ENCODE peak calls at places on chromosomes 4 and X, in four cellular contexts. G is A549, N is K562, O is endothelial cell of umbilical vein. P is an unnamed sample.

GRCh38 chrX:150975655-150976390 is 7.3 kb upstream of the HMGB3 start:
- DNase-seq in G (no peak), O (no peak), N (no peak), P (no peak)

GRCh38 chr4:20248155-20248558 is 3.5 kb upstream of the SLIT2 start:
- DNase-seq in G (no peak), N (peak; percentile 9), O (peak; percentile 76), P (peak; percentile 63)

GRCh38 chrX:68421651-68422050 is 11.6 kb downstream of the OPHN1 start:
- DNase-seq in G (no peak), O (no peak), N (no peak), P (no peak)

GRCh38 chrX:11261260-11261659 is 32.0 kb upstream of the AMELX start:
- DNase-seq in N (no peak), O (no peak), G (no peak), P (no peak)

GRCh38 chrX:47129879-47130358 is 14.6 kb downstream of the NDUFB11 start:
- DNase-seq in G (no peak), N (no peak), O (peak; percentile 5), P (no peak)

GRCh38 chrX:30831082-30831481 is 58.0 kb downstream of the TAB3 start:
- DNase-seq in G (no peak), N (no peak), O (no peak), P (no peak)

GRCh38 chr4:1669270-1669669 is 14.8 kb downstream of the FAM53A start:
- DNase-seq in N (no peak), O (no peak), G (no peak), P (no peak)

GRCh38 chr4:179664628-179665027 is 2222.4 kb upstream of the AGA start:
- DNase-seq in G (no peak), O (no peak), N (no peak), P (no peak)

GRCh38 chr4:168593399-168593798 is 96.5 kb downstream of the PALLD start:
- DNase-seq in N (no peak), O (no peak), G (no peak), P (no peak)

GRCh38 chr4:58061967-58062366 is 951.8 kb upstream of the IGFBP7 start:
- DNase-seq in O (no peak), G (peak; percentile 4), N (no peak), P (peak; percentile 15)

GRCh38 chr4:119559044-119559647 is 69.5 kb downstream of the PDE5A start:
- DNase-seq in O (peak; percentile 61), N (peak; percentile 28), G (peak; percentile 37), P (peak; percentile 49)

GRCh38 chrX:18894156-18894555 is 89.8 kb downstream of the PHKA2 start:
- DNase-seq in O (no peak), N (no peak), G (no peak), P (no peak)

GRCh38 chrX:37905436-37906147 is 58.2 kb upstream of the DYNLT3 start:
- DNase-seq in O (peak; percentile 18), N (peak; percentile 1), G (peak; percentile 45), P (peak; percentile 59)

GRCh38 chr4:1249731-1250526 is 999 bp upstream of the CTBP1 start:
- DNase-seq in G (no peak), N (peak; percentile 28), O (peak; percentile 6), P (no peak)

GRCh38 chrX:109732780-109733657 is at the start of gene ACSL4:
- DNase-seq in N (peak; percentile 91), G (peak; percentile 79), O (peak; percentile 82), P (peak; percentile 91)

GRCh38 chr4:128979934-128980333 is 113.4 kb downstream of the SCLT1 start:
- DNase-seq in N (peak; percentile 24), G (peak; percentile 38), O (peak; percentile 72), P (no peak)

GRCh38 chr4:8007581-8007980 is 67.9 kb upstream of the AFAP1 start:
- DNase-seq in N (no peak), O (no peak), G (no peak), P (no peak)

GRCh38 chr4:71195932-71196331 is 142.9 kb upstream of the SLC4A4 start:
- DNase-seq in N (no peak), O (no peak), G (no peak), P (no peak)

GRCh38 chrX:17842769-17843525 is 18.2 kb downstream of the RAI2 start:
- DNase-seq in O (peak; percentile 1), N (no peak), G (no peak), P (peak; percentile 0)

GRCh38 chr4:62003695-62004094 is 803.6 kb downstream of the ADGRL3 start:
- DNase-seq in G (no peak), N (no peak), O (no peak), P (no peak)

GRCh38 chrX:43643662-43644061 is 12.4 kb upstream of the MAOA start:
- DNase-seq in N (no peak), G (no peak), O (no peak), P (no peak)

GRCh38 chr4:24321151-24321550 is 263.2 kb downstream of the DHX15 start:
- DNase-seq in O (no peak), G (no peak), N (no peak), P (no peak)

GRCh38 chr4:28462766-28463165 is 1602.1 kb downstream of the STIM2 start:
- DNase-seq in G (no peak), N (no peak), O (no peak), P (no peak)

GRCh38 chr4:111475001-111475400 is 670.3 kb upstream of the FAM241A start:
- DNase-seq in G (peak; percentile 26), O (no peak), N (peak; percentile 0), P (peak; percentile 6)

GRCh38 chr4:94409947-94410346 is 41.8 kb upstream of the PDLIM5 start:
- DNase-seq in N (no peak), O (peak; percentile 48), G (no peak), P (no peak)

GRCh38 chr4:94407846-94408245 is 43.9 kb upstream of the PDLIM5 start:
- DNase-seq in N (no peak), O (no peak), G (no peak), P (no peak)

GRCh38 chr4:94406668-94407437 is 44.9 kb upstream of the PDLIM5 start:
- DNase-seq in G (peak; percentile 85), O (peak; percentile 86), N (peak; percentile 88), P (peak; percentile 77)

GRCh38 chr4:94409375-94409679 is 42.4 kb upstream of the PDLIM5 start:
- DNase-seq in O (no peak), G (no peak), N (no peak), P (no peak)

DNA sequence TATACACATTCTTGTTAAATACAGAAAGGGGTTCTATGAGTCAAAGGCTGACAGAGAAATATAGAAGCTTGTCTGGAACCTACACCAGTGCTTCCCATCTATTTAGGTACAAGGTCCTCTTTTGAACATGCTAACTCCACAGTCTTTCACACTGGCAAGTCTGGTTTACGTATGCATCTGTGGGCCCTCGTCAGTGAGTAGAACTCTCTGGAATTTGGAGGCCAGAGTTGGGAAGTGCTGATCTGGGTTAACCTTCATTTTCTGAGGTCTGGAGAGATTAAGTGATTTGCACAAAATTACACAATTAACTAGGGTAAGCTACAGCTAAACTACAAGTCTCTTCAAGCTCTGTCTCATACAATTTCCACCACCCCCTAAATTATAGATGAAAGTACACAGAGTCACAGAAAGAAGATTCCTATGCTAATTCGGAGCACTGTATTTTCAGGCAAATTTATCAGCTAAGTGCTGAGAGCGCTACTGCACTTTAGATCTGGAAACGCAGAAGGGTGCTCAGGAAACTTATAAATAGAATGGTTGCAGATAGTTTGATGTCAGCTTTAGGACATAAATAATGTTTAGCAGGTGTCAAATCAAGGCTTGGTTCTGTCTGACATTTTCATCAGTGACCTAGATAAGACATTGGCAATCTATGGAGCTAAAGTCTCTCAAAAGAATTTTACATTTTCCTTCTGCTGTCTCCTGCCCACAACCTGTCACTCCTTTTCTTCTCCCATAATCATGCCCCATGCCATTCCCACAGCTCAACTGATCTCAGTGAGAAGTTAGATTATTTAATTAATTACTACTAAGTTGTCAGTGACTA is 43.0 kb upstream of the PDLIM5 start:
- DNase-seq in O (no peak), G (no peak), N (peak; percentile 36), P (no peak)
- TF ChIP-seq MYC in O (no peak), G (no peak), N (no peak), P (no peak)

DNA sequence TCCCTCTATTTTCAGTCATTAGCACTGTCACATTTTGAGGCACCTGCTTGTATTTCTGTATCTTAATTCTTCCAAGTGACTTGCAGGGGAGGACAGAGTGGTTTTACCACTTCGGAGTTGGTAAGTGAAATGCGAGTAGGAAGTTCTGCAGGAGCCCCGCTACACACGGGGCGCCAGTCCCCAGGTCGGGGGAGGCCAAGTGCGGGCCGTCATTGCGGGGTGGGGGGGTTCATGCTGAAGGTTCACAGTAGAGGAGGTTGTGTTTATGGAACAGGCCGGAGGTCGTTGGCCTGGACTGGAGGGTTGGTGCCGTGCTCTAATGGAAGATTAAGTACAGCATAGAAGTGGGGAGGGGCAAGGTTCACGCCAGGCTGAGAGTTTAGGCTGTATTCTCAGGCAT is 44.0 kb downstream of the LRP2BP start:
- DNase-seq in G (no peak), N (no peak), O (no peak), P (no peak)
- H3K4me3 ChIP-seq in G (no peak overlapping the region), N (no peak overlapping the region), O (no peak overlapping the region), P (no peak overlapping the region)

DNA sequence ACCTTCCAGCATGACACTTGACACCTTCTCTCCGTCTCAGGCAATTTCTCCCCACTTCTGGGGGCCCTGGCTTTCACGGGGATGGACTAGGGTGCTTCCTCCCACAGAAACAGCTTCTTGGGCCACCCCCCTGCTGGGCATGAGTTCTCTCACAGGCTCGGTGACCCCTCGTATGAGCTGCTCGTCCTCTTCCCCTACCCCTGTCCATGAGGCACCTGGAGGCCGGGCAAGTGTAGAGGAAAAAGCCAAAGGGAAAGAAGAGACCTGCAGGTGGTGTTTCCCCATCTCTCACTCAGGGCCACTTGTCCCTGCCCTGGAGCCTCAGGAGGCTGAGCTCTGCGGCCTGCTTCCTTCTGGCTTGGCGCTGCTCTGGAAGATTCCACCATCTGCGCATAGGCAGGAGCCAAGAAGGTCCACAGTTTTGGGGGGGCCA is 1.9 kb upstream of the RGS12 start:
- DNase-seq in G (no peak), N (no peak), O (no peak), P (no peak)
- TF ChIP-seq MAX in G (no peak), N (no peak), O (no peak), P (no peak)

GRCh38 chr4:113311047-113311446 is 261.6 kb downstream of the ANK2 start:
- DNase-seq in O (no peak), G (no peak), N (no peak), P (no peak)
- TF ChIP-seq MYC in O (no peak), G (no peak), N (no peak), P (no peak)

DNA sequence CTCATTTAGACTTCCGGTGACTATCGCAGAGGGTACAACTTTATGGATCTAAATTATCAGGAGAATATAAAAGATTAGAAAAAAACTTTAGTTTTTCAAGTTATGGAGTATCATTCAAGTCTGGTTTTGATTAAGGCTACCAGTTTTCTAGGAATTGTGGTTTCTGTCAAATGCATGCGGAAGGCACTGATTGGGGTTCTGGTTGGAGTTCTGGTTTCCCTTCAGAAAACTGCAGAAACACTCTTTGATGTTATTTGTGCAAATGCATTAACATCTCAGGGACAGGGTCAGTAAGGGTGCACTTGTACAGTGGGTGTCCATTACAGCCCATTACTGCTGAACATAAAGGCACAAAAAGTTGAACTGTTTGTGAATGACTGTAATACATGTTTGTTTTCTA is 100.2 kb downstream of the LIMCH1 start:
- DNase-seq in N (no peak), O (no peak), G (no peak), P (no peak)
- H3K4me3 ChIP-seq in N (no peak overlapping the region), O (no peak overlapping the region), G (no peak overlapping the region), P (no peak overlapping the region)

GRCh38 chrX:40152706-40153334 is 55.1 kb upstream of the BCOR start:
- DNase-seq in G (peak; percentile 42), N (no peak), O (no peak), P (peak; percentile 76)
- TF ChIP-seq MAX in G (no peak), N (no peak), O (no peak), P (no peak)

P was measured in NB4.